ENCODE peak calls at places on chromosome 1, in five cellular contexts. H is stimulated activated CD4-positive, alpha-beta T cell treated with anti-CD3 and anti-CD28 coated beads, Interleukin-12 subunit alpha, Interleukin-12 subunit beta, amount 100 ng/mL, for 24 hours; S is activated naive CD8-positive, alpha-beta T cell treated with anti-CD3 and anti-CD28 coated beads, Interleukin-2, amount 50 U/mL, for 24 hours; Y is pancreas; T is AG10803. K is an unnamed sample.

GRCh38 chr1:116164056-116164889 is 53.1 kb downstream of the MAB21L3 start:
- DNase-seq in H (no peak), S (no peak), Y (no peak), T (peak), K (no peak)

GRCh38 chr1:25609921-25610320 is 6.7 kb upstream of the MAN1C1 start:
- DNase-seq in H (no peak), S (no peak), Y (no peak), T (peak), K (no peak)

GRCh38 chr1:28087614-28088167 is 719 bp downstream of the EYA3 start:
- DNase-seq in H (no peak), S (no peak), Y (no peak), T (peak), K (peak)

GRCh38 chr1:15326691-15327530 is 79.9 kb downstream of the FHAD1 start:
- DNase-seq in H (no peak), S (no peak), Y (no peak), T (peak), K (no peak)

GRCh38 chr1:112304612-112305011 is 91.4 kb upstream of the CTTNBP2NL start:
- DNase-seq in H (no peak), S (no peak), Y (no peak), T (no peak), K (no peak)

GRCh38 chr1:26516987-26517765 is 12.4 kb upstream of the RPS6KA1 start:
- DNase-seq in H (no peak), S (no peak), Y (no peak), T (no peak), K (no peak)

GRCh38 chr1:152067929-152068328 is 20.9 kb downstream of the TCHHL1 start:
- DNase-seq in H (no peak), S (no peak), Y (no peak), T (no peak), K (no peak)

GRCh38 chr1:38009088-38009840 is 3.3 kb upstream of the UTP11 start:
- DNase-seq in H (no peak), S (peak), Y (no peak), T (peak), K (peak)

GRCh38 chr1:67575861-67576260 is 109.1 kb upstream of the GADD45A start:
- DNase-seq in H (no peak), S (no peak), Y (no peak), T (peak), K (no peak)